ENCODE peak calls at places on chromosomes 4 and X, in five cellular contexts. J is T1000, Y is HuH-7.5, L is mucosa of gallbladder, S is lower lobe of right lung. D is an unnamed sample.

GRCh38 chr4:136793848-136794247 is 738.4 kb downstream of the PCDH18 start:
- DNase-seq in L (no peak), J (no peak), S (no peak), Y (no peak), D (no peak)

GRCh38 chr4:24991015-24991414 is 39.7 kb downstream of the LGI2 start:
- DNase-seq in L (no peak), S (no peak), J (peak), Y (no peak), D (no peak)

GRCh38 chrX:119809185-119809666 is 17.8 kb upstream of the RPL39 start:
- DNase-seq in L (no peak), J (no peak), Y (no peak), S (no peak), D (no peak)

GRCh38 chr4:165379662-165380061 is 854 bp downstream of the CPE start:
- DNase-seq in Y (no peak), L (no peak), J (no peak), S (no peak), D (no peak)

GRCh38 chr4:34271479-34272355 is 1972.6 kb downstream of the ARAP2 start:
- DNase-seq in L (no peak), J (no peak), S (no peak), Y (no peak), D (no peak)

GRCh38 chr4:65983062-65983461 is 312.8 kb upstream of the EPHA5 start:
- DNase-seq in J (no peak), L (no peak), Y (no peak), S (no peak), D (no peak)

GRCh38 chrX:17024896-17025295 is 78.4 kb downstream of the REPS2 start:
- DNase-seq in L (peak), J (no peak), S (no peak), Y (no peak), D (peak)

GRCh38 chrX:107626916-107627315 is 1.4 kb upstream of the PRPS1 start:
- DNase-seq in Y (no peak), J (no peak), S (no peak), L (no peak), D (no peak)

GRCh38 chrX:8987672-8988250 is 46.2 kb downstream of the FAM9B start:
- DNase-seq in J (no peak), S (no peak), L (no peak), Y (peak), D (no peak)

GRCh38 chrX:133005038-133005437 is 46.6 kb upstream of the HS6ST2 start:
- DNase-seq in Y (peak), J (no peak), S (no peak), L (no peak), D (no peak)

GRCh38 chr4:92387459-92388069 is 83.8 kb downstream of the GRID2 start:
- DNase-seq in S (no peak), Y (no peak), L (no peak), J (no peak), D (no peak)

GRCh38 chr4:143357161-143357845 is 20.6 kb downstream of the GAB1 start:
- DNase-seq in S (no peak), J (no peak), Y (no peak), L (no peak), D (no peak)

GRCh38 chr4:41245983-41246382 is 10.7 kb upstream of the UCHL1 start:
- DNase-seq in L (no peak), J (no peak), Y (no peak), S (no peak), D (no peak)

GRCh38 chr4:100008048-100008447 is 58.0 kb upstream of the H2AZ1 start:
- DNase-seq in Y (no peak), J (no peak), S (no peak), L (no peak), D (no peak)

GRCh38 chr4:155758500-155759371 is at the start of gene GUCY1B1:
- DNase-seq in Y (peak), J (peak), L (peak), S (peak), D (peak)

GRCh38 chrX:103536071-103536470 is 16.8 kb upstream of the RAB40A start:
- DNase-seq in Y (no peak), S (no peak), J (no peak), L (no peak), D (no peak)

GRCh38 chrX:18898091-18898490 is 85.8 kb downstream of the PHKA2 start:
- DNase-seq in J (no peak), L (no peak), S (no peak), Y (no peak), D (no peak)

GRCh38 chr4:184156169-184156568 is 61.5 kb downstream of the ENPP6 start:
- DNase-seq in L (no peak), Y (no peak), S (no peak), J (no peak), D (no peak)

GRCh38 chrX:38232287-38232686 is 11.6 kb upstream of the SRPX start:
- DNase-seq in L (no peak), S (no peak), J (no peak), Y (no peak), D (no peak)

GRCh38 chrX:38220024-38220935 is at the start of gene SRPX:
- DNase-seq in J (peak), L (peak), S (peak), Y (no peak), D (peak)

GRCh38 chr4:176539785-176540175 is 220.0 kb downstream of the SPCS3 start:
- DNase-seq in Y (no peak), L (no peak), J (no peak), S (no peak), D (no peak)

GRCh38 chr4:156672924-156673323 is 298.7 kb downstream of the PDGFC start:
- DNase-seq in L (no peak), Y (no peak), S (no peak), J (no peak), D (no peak)

GRCh38 chrX:154750301-154751120 is at the start of gene GAB3:
- DNase-seq in L (no peak), S (peak), Y (no peak), J (no peak), D (peak)

GRCh38 chr4:136863756-136864155 is 668.5 kb downstream of the PCDH18 start:
- DNase-seq in S (no peak), J (no peak), Y (no peak), L (no peak), D (no peak)

GRCh38 chr4:122588453-122589238 is 32.2 kb downstream of the IL21 start:
- DNase-seq in L (no peak), S (no peak), J (no peak), Y (no peak), D (no peak)

GRCh38 chr4:123661080-123661737 is 264.6 kb downstream of the SPRY1 start:
- DNase-seq in S (no peak), L (no peak), Y (no peak), J (no peak), D (no peak)

GRCh38 chr4:41145571-41146078 is 68.7 kb downstream of the APBB2 start:
- DNase-seq in J (no peak), Y (no peak), L (no peak), S (no peak), D (no peak)

GRCh38 chr4:67820903-67821302 is 62.9 kb downstream of the TMPRSS11D start:
- DNase-seq in Y (no peak), L (no peak), J (no peak), S (no peak), D (no peak)

GRCh38 chr4:108926058-108926457 is 163.2 kb upstream of the ETNPPL start:
- DNase-seq in Y (no peak), L (no peak), S (no peak), J (no peak), D (no peak)

GRCh38 chr4:24559889-24560288 is 24.5 kb downstream of the DHX15 start:
- DNase-seq in J (no peak), L (no peak), S (no peak), Y (no peak), D (no peak)

GRCh38 chr4:108532187-108532586 is 88.2 kb upstream of the RPL34 start:
- DNase-seq in Y (no peak), J (no peak), S (no peak), L (no peak), D (no peak)

D was measured in mucosa of descending colon.